ENCODE peak calls at places on chromosomes 3 and 15, in seven cellular contexts. S is foreskin fibroblast, U is fibroblast of lung, P is dorsolateral prefrontal cortex, Z is neural progenitor cell, N is fibroblast of pulmonary artery, B is cardiac fibroblast. Q is an unnamed sample.

GRCh38 chr3:73432021-73432722 is 192.6 kb downstream of the PDZRN3 start:
- DNase-seq in P (peak), Z (peak), N (peak), B (peak), S (peak), U (peak), Q (peak)

GRCh38 chr3:16134173-16134928 is 40.1 kb upstream of the GALNT15 start:
- DNase-seq in B (peak), P (no peak), U (peak), S (no peak), N (peak), Z (no peak), Q (no peak)

GRCh38 chr3:127588675-127589577 is 1.6 kb downstream of the TPRA1 start:
- DNase-seq in B (peak), P (no peak), S (peak), Z (peak), N (peak), U (peak), Q (peak)

GRCh38 chr3:30682434-30683155 is 76.2 kb downstream of the TGFBR2 start:
- DNase-seq in N (no peak), S (peak), U (no peak), P (no peak), Z (no peak), B (no peak), Q (no peak)

GRCh38 chr3:195817578-195818135 is 5.9 kb upstream of the MUC4 start:
- DNase-seq in Z (peak), U (no peak), N (no peak), S (no peak), P (no peak), B (no peak), Q (no peak)

GRCh38 chr3:158419820-158420653 is 151.0 kb upstream of the MLF1 start:
- DNase-seq in B (no peak), U (no peak), P (no peak), S (no peak), N (no peak), Z (no peak), Q (no peak)

GRCh38 chr15:68565701-68566100 is 13.1 kb upstream of the CORO2B start:
- DNase-seq in P (no peak), B (no peak), S (no peak), N (no peak), U (no peak), Z (no peak), Q (no peak)

GRCh38 chr3:141828487-141829284 is 47.8 kb upstream of the ATP1B3 start:
- DNase-seq in Z (peak), U (peak), N (peak), B (peak), S (peak), P (no peak), Q (peak)

GRCh38 chr15:76032046-76032445 is 19.8 kb upstream of the NRG4 start:
- DNase-seq in S (no peak), N (no peak), B (no peak), P (no peak), Z (no peak), U (no peak), Q (no peak)

GRCh38 chr15:77461486-77461885 is 40.8 kb downstream of the HMG20A start:
- DNase-seq in Z (no peak), U (no peak), S (peak), N (no peak), P (no peak), B (no peak), Q (no peak)

GRCh38 chr15:36484038-36484778 is 95.2 kb upstream of the CDIN1 start:
- DNase-seq in P (no peak), U (peak), S (peak), N (no peak), B (no peak), Z (no peak), Q (no peak)

GRCh38 chr15:31136612-31137328 is 35.2 kb upstream of the TRPM1 start:
- DNase-seq in N (no peak), Z (no peak), U (no peak), B (no peak), S (no peak), P (no peak), Q (no peak)

GRCh38 chr3:120435621-120436020 is 15.2 kb downstream of the FSTL1 start:
- DNase-seq in B (peak), N (peak), P (no peak), S (peak), Z (no peak), U (no peak), Q (no peak)

GRCh38 chr3:143217283-143217682 is 97.7 kb downstream of the CHST2 start:
- DNase-seq in Z (no peak), B (no peak), U (no peak), S (no peak), P (no peak), N (no peak), Q (no peak)

GRCh38 chr15:72961326-72961725 is 90.9 kb upstream of the NEO1 start:
- DNase-seq in Z (no peak), S (no peak), B (no peak), N (no peak), U (no peak), P (no peak), Q (no peak)

GRCh38 chr15:85333132-85333831 is 47.1 kb upstream of the AKAP13 start:
- DNase-seq in N (peak), U (peak), S (peak), B (peak), Z (no peak), P (no peak), Q (peak)

GRCh38 chr3:47108546-47108945 is 55.4 kb downstream of the SETD2 start:
- DNase-seq in S (no peak), Z (peak), N (peak), P (no peak), U (no peak), B (peak), Q (no peak)

GRCh38 chr3:37800022-37800493 is 61.6 kb upstream of the CTDSPL start:
- DNase-seq in U (no peak), Z (peak), P (no peak), S (no peak), N (no peak), B (no peak), Q (no peak)

GRCh38 chr3:134775831-134776230 is 19.2 kb upstream of the EPHB1 start:
- DNase-seq in N (no peak), S (no peak), B (no peak), P (no peak), U (no peak), Z (no peak), Q (no peak)

DNA sequence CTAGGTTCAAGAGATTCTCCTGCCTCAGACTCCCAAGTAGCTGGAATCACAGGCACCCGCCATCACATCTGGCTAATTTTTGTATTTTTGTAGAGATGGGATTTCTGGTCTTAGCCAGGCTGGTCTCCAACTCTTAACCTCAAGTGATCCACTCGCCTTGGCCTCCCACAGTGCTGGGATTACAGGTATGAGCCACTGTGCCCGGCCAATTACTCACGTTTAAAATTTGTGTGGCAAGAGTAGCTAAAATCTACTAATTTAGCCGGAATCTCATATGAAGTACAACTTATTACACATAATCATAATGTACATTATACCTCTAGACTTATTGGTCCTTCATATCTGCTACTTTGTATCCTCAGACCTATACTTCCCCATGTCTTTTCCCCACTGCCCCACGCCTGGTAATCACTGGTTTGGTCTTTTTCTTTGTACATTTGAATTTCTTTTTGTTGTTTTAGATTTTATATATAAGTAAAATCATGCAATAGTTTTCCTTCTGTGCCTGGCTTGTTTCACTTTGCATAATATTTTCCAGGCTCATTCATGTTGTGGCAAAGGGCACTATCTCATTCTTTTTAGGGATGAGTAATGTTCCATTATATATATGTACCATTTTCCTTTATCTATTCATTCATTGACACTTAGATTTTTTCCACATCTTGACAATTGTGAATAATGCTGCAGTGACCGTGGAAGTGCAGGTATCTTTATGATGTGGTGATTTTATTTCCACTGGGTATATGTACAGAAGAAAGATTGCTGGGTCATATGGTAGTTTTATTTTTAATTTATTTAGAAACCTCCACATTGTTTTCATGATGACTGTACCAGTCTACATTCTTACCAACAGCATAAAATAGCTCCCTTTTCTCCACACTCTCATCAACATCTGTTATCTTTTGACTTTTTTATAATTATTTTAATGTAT is 605.0 kb upstream of the CBLB start:
- DNase-seq in B (no peak), N (no peak), U (no peak), S (no peak), P (no peak), Z (no peak), Q (no peak)
- H3K4me3 ChIP-seq in B (no peak), N (no peak), U (no peak), S (no peak), P (no peak), Z (no peak), Q (no peak)

GRCh38 chr3:56800373-56801150 is 1.2 kb downstream of the ARHGEF3 start:
- DNase-seq in P (no peak), B (no peak), Z (no peak), S (no peak), N (no peak), U (no peak), Q (no peak)
- TF ChIP-seq CTCF in P (no peak), B (no peak), Z (no peak), S (no peak), N (no peak), U (no peak), Q (no peak)

GRCh38 chr3:138942271-138942670 is 4.7 kb downstream of the FOXL2 start:
- DNase-seq in B (no peak), Z (no peak), N (no peak), U (no peak), P (no peak), S (no peak), Q (peak)

GRCh38 chr3:138944136-138944658 is 2.7 kb downstream of the FOXL2 start:
- DNase-seq in P (no peak), U (peak), S (no peak), N (no peak), Z (peak), B (no peak), Q (peak)

GRCh38 chr3:138944842-138945645 is 1.9 kb downstream of the FOXL2 start:
- DNase-seq in U (no peak), N (no peak), P (no peak), B (no peak), S (peak), Z (peak), Q (peak)

GRCh38 chr3:138942861-138943623 is 3.9 kb downstream of the FOXL2 start:
- DNase-seq in S (no peak), Z (peak), N (no peak), U (no peak), B (no peak), P (no peak), Q (peak)

GRCh38 chr3:138943724-138944131 is 3.2 kb downstream of the FOXL2 start:
- DNase-seq in U (peak), P (no peak), B (no peak), S (peak), N (peak), Z (peak), Q (peak)
- H3K4me3 ChIP-seq in U (no peak), P (no peak), B (no peak), S (peak), N (no peak), Z (no peak), Q (peak)

GRCh38 chr3:171453175-171453868 is 6.9 kb downstream of the TNIK start:
- DNase-seq in Z (peak), S (peak), P (no peak), N (peak), B (no peak), U (peak), Q (no peak)
- TF ChIP-seq CTCF in Z (peak), S (peak), P (peak), N (peak), B (no peak), U (peak), Q (peak)

GRCh38 chr3:165522371-165522770 is 314.9 kb downstream of the BCHE start:
- DNase-seq in S (no peak), U (no peak), B (no peak), Z (peak), N (no peak), P (no peak), Q (no peak)

GRCh38 chr3:165523801-165524200 is 313.4 kb downstream of the BCHE start:
- DNase-seq in B (peak), P (no peak), U (peak), S (no peak), N (peak), Z (no peak), Q (no peak)

GRCh38 chr3:165521131-165521871 is 315.9 kb downstream of the BCHE start:
- DNase-seq in N (no peak), P (no peak), Z (no peak), B (no peak), U (no peak), S (no peak), Q (no peak)

GRCh38 chr3:165518346-165518745 is 318.9 kb downstream of the BCHE start:
- DNase-seq in S (no peak), N (peak), U (no peak), B (no peak), P (no peak), Z (no peak), Q (no peak)

GRCh38 chr3:165519687-165520086 is 317.5 kb downstream of the BCHE start:
- DNase-seq in N (no peak), B (no peak), P (no peak), Z (no peak), U (no peak), S (no peak), Q (no peak)
- H3K4me3 ChIP-seq in N (no peak), B (no peak), P (no peak), Z (no peak), U (no peak), S (no peak), Q (no peak)

GRCh38 chr15:74845208-74845568 is 2.2 kb upstream of the ULK3 start:
- DNase-seq in B (no peak), S (no peak), N (no peak), Z (no peak), U (no peak), P (no peak), Q (no peak)

GRCh38 chr15:74843891-74844299 is 939 bp upstream of the ULK3 start:
- DNase-seq in P (no peak), N (no peak), B (no peak), S (no peak), Z (peak), U (no peak), Q (no peak)

GRCh38 chr15:74845581-74845980 is 2.6 kb upstream of the ULK3 start:
- DNase-seq in S (no peak), B (no peak), Z (no peak), U (no peak), P (no peak), N (no peak), Q (no peak)

GRCh38 chr15:74843445-74843828 is 481 bp upstream of the ULK3 start:
- DNase-seq in S (no peak), N (no peak), Z (no peak), B (no peak), U (no peak), P (no peak), Q (no peak)

GRCh38 chr15:74844319-74845207 is 1.6 kb upstream of the ULK3 start:
- DNase-seq in P (no peak), B (no peak), Z (peak), N (no peak), S (no peak), U (no peak), Q (no peak)
- TF ChIP-seq CTCF in P (no peak), B (no peak), Z (no peak), N (no peak), S (no peak), U (no peak), Q (no peak)

GRCh38 chr3:186107148-186108105 is 1.5 kb downstream of the ETV5 start:
- DNase-seq in S (peak), Z (peak), N (peak), B (peak), P (peak), U (peak), Q (peak)
- H3K4me3 ChIP-seq in S (peak), Z (peak), N (peak), B (peak), P (peak), U (peak), Q (peak)

GRCh38 chr3:181948286-181948685 is 236.6 kb downstream of the SOX2 start:
- DNase-seq in Z (peak), U (no peak), B (no peak), N (no peak), S (no peak), P (no peak), Q (no peak)
- TF ChIP-seq CTCF in Z (peak), U (no peak), B (no peak), N (no peak), S (no peak), P (no peak), Q (no peak)

GRCh38 chr3:69999191-70000027 is at the start of gene SAMMSON:
- DNase-seq in B (peak), U (peak), N (peak), Z (no peak), P (peak), S (peak), Q (peak)
- H3K4me3 ChIP-seq in B (no peak), U (peak), N (no peak), Z (no peak), P (no peak), S (peak), Q (peak)

DNA sequence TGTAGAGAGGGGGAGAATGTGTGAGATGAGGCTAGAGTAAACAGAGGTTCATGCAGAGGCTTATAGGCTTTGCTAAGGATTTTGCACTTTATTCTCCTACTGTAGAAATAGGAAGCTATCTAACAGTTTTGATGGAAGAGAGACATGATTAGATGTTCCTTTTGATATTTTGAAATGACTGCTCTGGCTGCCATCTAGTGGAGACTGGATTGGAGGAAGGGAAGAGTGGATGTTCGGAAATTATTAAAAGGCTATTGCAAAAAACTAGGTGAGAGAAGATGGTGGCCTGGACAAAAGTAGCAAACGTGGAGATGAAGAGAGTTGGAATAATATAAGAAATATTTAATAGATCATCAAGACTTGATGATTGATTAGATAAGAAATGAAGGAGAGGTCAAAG is 42.2 kb downstream of the SYN2 start:
- DNase-seq in U (peak), Z (peak), N (peak), B (no peak), S (peak), P (no peak), Q (peak)
- TF ChIP-seq CTCF in U (no peak), Z (peak), N (peak), B (peak), S (no peak), P (peak), Q (peak)

Q was measured in fibroblast of villous mesenchyme.